ENCODE peak calls at places on chromosomes 12 and 14, in four cellular contexts. T, N, G and U are unnamed samples.
A peak's percentile ranks its signal among the peaks of the same experiment; 100 is the strongest.

GRCh38 chr14:69712217-69712565 is 54.8 kb upstream of the SRSF5 start:
- DNase-seq in T (no peak), N (no peak), G (no peak), U (no peak)

GRCh38 chr12:108804361-108804949 is 52.9 kb downstream of the SSH1 start:
- DNase-seq in N (peak; percentile 96), G (peak; percentile 77), T (no peak), U (peak; percentile 37)

GRCh38 chr14:91246051-91246852 is 1.7 kb upstream of the GPR68 start:
- DNase-seq in T (no peak), N (no peak), G (no peak), U (no peak)

GRCh38 chr14:24734917-24735500 is 101.0 kb upstream of the GZMB start:
- DNase-seq in N (peak; percentile 82), G (no peak), T (no peak), U (peak; percentile 26)

GRCh38 chr14:34018125-34018524 is 67.3 kb upstream of the EGLN3 start:
- DNase-seq in G (no peak), T (no peak), N (no peak), U (no peak)

GRCh38 chr12:29547151-29547561 is 49.7 kb upstream of the OVCH1 start:
- DNase-seq in G (no peak), N (peak; percentile 19), T (no peak), U (no peak)

GRCh38 chr12:15268927-15269552 is 47.8 kb upstream of the RERG start:
- DNase-seq in T (peak; percentile 31), G (peak; percentile 69), N (peak; percentile 82), U (peak; percentile 65)

GRCh38 chr14:89750909-89751502 is 203.5 kb downstream of the EFCAB11 start:
- DNase-seq in T (no peak), N (no peak), G (no peak), U (no peak)

GRCh38 chr12:108594960-108595710 is 2.7 kb downstream of the TMEM119 start:
- DNase-seq in G (no peak), T (no peak), N (no peak), U (no peak)

GRCh38 chr12:105464426-105464825 is 133.9 kb downstream of the C12orf75 start:
- DNase-seq in T (no peak), G (no peak), N (no peak), U (no peak)

GRCh38 chr12:121789800-121790748 is 3.4 kb downstream of the RHOF start:
- DNase-seq in N (peak; percentile 27), G (no peak), T (no peak), U (peak; percentile 7)

GRCh38 chr12:111775205-111776193 is 8.8 kb downstream of the ALDH2 start:
- DNase-seq in G (peak; percentile 91), N (peak; percentile 98), T (peak; percentile 78), U (peak; percentile 70)

GRCh38 chr12:85273411-85274075 is 6.5 kb upstream of the ALX1 start:
- DNase-seq in T (no peak), N (no peak), G (no peak), U (no peak)

GRCh38 chr12:14264777-14265176 is 100.7 kb upstream of the ATF7IP start:
- DNase-seq in T (no peak), N (no peak), G (no peak), U (no peak)

GRCh38 chr12:110993425-110993824 is 73.0 kb upstream of the MYL2 start:
- DNase-seq in N (no peak), T (no peak), G (no peak), U (peak; percentile 33)

GRCh38 chr12:64147011-64147671 is 75.0 kb downstream of the KICS2 start:
- DNase-seq in N (no peak), G (no peak), T (no peak), U (no peak)

GRCh38 chr14:23727566-23728335 is 91.6 kb downstream of the DHRS2 start:
- DNase-seq in G (no peak), T (no peak), N (peak; percentile 37), U (no peak)

GRCh38 chr12:47736877-47737676 is 11.8 kb upstream of the ENDOU start:
- DNase-seq in T (peak; percentile 82), N (peak; percentile 86), G (peak; percentile 95), U (peak; percentile 52)

GRCh38 chr14:105167303-105168092 is 1.1 kb downstream of the JAG2 start:
- DNase-seq in T (peak; percentile 39), G (no peak), N (no peak), U (no peak)

GRCh38 chr14:68208218-68208617 is 388.6 kb downstream of the RAD51B start:
- DNase-seq in N (no peak), T (no peak), G (no peak), U (no peak)

GRCh38 chr12:95126076-95126475 is 52.7 kb upstream of the NR2C1 start:
- DNase-seq in N (no peak), G (no peak), T (no peak), U (no peak)

GRCh38 chr12:26298785-26299621 is 103.6 kb downstream of the SSPN start:
- DNase-seq in T (no peak), G (no peak), N (peak; percentile 72), U (no peak)

GRCh38 chr12:104413330-104413729 is 43.4 kb upstream of the CHST11 start:
- DNase-seq in T (no peak), G (no peak), N (no peak), U (no peak)

GRCh38 chr12:75842119-75842518 is 189.5 kb downstream of the PHLDA1 start:
- DNase-seq in T (no peak), N (no peak), G (no peak), U (no peak)

GRCh38 chr12:106978035-106978800 is 8.7 kb downstream of the MTERF2 start:
- DNase-seq in T (no peak), G (no peak), N (peak; percentile 85), U (peak; percentile 67)

GRCh38 chr12:4977104-4977503 is 66.6 kb upstream of the KCNA5 start:
- DNase-seq in T (no peak), N (no peak), G (no peak), U (no peak)

GRCh38 chr14:106845286-106846087 is 1319.1 kb downstream of the TMEM121 start:
- DNase-seq in T (no peak), G (no peak), N (no peak), U (peak; percentile 6)

GRCh38 chr14:101774006-101774755 is 12.7 kb downstream of the PPP2R5C start:
- DNase-seq in T (no peak), G (no peak), N (no peak), U (peak; percentile 80)

GRCh38 chr14:101770183-101770582 is 8.7 kb downstream of the PPP2R5C start:
- DNase-seq in G (no peak), T (no peak), N (no peak), U (no peak)

GRCh38 chr14:101774814-101775213 is 13.3 kb downstream of the PPP2R5C start:
- DNase-seq in G (no peak), N (no peak), T (no peak), U (no peak)

GRCh38 chr14:101773378-101773777 is 11.9 kb downstream of the PPP2R5C start:
- DNase-seq in G (no peak), N (no peak), T (no peak), U (no peak)

DNA sequence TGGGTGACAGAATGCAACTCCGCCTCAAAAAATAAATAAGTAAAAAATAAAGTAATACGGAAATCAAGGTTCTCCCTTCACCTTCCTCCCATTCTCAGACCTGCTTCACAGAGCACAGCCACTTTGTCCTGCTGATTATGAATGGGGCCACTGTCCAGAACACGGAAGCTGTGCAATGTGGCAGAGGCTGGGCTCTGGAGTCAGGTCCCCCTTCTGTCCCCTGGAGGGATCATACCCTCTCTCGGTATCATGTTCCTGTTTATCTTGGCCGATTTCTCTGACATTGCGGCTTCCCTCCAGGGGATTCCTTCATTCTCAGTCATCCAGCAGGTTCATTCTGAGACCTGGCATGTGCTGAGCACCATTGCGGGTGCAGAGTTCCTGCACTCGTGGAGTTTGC is 11.3 kb downstream of the PPP2R5C start:
- DNase-seq in N (no peak), T (no peak), G (no peak), U (no peak)
- H3K4me1 ChIP-seq in N (peaks cover 5% of the 10 kb centered on the region), T (peaks cover 18% of the 10 kb centered on the region), G (no peaks in the 10 kb centered on the region), U (peaks cover 16% of the 10 kb centered on the region)

DNA sequence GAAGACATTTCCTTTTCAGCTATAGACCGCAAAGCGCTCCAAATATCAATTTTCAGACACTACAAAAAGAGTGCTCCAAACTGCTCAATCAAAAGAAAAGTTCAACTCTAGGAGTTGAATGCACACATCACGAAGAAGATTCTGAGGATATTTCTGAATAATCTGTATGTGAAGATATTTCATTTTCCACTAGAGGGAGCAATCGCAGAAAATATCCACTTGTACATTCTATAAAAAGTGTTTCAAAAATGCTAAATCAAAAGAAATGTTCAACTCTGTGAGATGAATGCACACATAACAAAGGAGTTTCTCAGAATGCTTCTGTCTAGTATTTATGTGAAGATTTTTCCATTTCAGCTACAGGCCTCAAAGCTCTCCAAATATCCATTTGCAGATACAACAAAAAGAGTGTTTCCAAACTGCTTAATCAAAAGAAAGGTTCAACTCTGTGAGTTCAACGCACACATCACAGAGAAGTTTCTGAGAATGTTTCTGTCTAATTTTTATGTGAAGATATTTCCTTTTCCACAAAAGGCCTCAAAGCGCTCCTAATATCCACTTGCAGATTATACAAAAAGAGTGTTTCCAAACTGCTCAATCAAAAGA is 643.8 kb upstream of the ALG10B start:
- DNase-seq in G (no peak), T (no peak), N (no peak), U (no peak)
- H3K4me3 ChIP-seq in G (no peak overlapping the region), T (no peak overlapping the region), N (no peak overlapping the region), U (no peak overlapping the region)

GRCh38 chr14:63039800-63040380 is 5.4 kb downstream of the KCNH5 start:
- DNase-seq in G (no peak), N (peak; percentile 68), T (no peak), U (peak; percentile 12)
- TF ChIP-seq CTCF in G (no peak), N (peak; percentile 31), T (no peak), U (peak; percentile 74)

DNA sequence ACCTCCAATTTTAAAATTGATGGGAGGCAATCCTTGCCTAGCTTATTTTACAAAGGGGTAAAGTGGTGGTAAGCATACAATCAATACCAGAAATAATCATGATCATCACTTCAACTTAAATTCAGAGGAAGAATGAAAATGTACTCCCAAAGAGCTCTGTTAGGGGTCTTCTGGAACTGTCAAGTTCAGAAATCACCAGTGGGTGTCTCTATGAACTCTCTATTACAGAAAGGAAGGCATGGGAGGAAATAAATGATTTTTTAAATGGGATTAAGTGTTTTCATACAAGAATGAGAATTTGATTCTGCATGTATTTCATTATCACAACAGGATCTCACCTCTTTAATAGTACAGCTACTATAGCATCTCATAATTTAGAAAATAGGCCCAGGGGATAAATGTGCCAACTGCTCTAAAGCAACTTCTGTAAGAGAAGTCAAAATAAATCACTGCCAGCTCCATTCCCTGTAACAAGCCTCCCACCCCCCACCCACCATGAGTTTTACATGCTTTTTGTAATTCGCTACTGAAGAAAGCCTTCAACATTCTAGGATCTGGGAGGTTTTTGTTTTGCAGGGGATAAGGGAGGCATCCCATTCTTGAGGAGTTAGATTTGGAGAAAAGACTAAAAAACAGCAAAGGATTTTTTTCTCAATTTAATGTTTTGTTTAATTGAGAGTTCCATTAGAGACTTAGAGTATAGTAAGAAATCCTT is 9.7 kb downstream of the DCP1B start:
- DNase-seq in T (no peak), N (no peak), G (no peak), U (no peak)
- H3K4me1 ChIP-seq in T (no peaks in the 10 kb centered on the region), N (no peaks in the 10 kb centered on the region), G (peaks cover 2% of the 10 kb centered on the region), U (no peaks in the 10 kb centered on the region)

GRCh38 chr14:31022386-31022785 is 3.1 kb upstream of the AP4S1 start:
- DNase-seq in N (no peak), T (no peak), G (no peak), U (no peak)
- H3K4me3 ChIP-seq in N (no peak overlapping the region), T (no peak overlapping the region), G (no peak overlapping the region), U (no peak overlapping the region)

GRCh38 chr12:69630191-69630590 is 19.5 kb upstream of the LRRC10 start:
- DNase-seq in N (no peak), T (no peak), G (no peak), U (no peak)

GRCh38 chr12:69633061-69633460 is 22.4 kb upstream of the LRRC10 start:
- DNase-seq in G (no peak), N (no peak), T (no peak), U (no peak)
- TF ChIP-seq CTCF in G (no peak), N (no peak), T (no peak), U (peak; percentile 13)

GRCh38 chr14:101347893-101348777 is 213.2 kb upstream of the DIO3 start:
- DNase-seq in T (no peak), N (no peak), G (no peak), U (no peak)
- H3K4me1 ChIP-seq in T (no peaks in the 10 kb centered on the region), N (no peaks in the 10 kb centered on the region), G (no peaks in the 10 kb centered on the region), U (no peaks in the 10 kb centered on the region)